ENCODE peak calls at places on chromosomes 16 and 17, in four cellular contexts. L is GM12878, H is K562, O is HL-60. N is an unnamed sample.

GRCh38 chr17:17181666-17182600 is 24.2 kb downstream of the PLD6 start:
- DNase-seq in L (peak; percentile 64), H (no peak), O (no peak), N (no peak)

GRCh38 chr17:39813631-39814030 is 50.5 kb downstream of the IKZF3 start:
- DNase-seq in L (no peak), H (no peak), O (no peak), N (no peak)

GRCh38 chr16:87740441-87740840 is 25.3 kb downstream of the KLHDC4 start:
- DNase-seq in L (no peak), H (no peak), O (no peak), N (no peak)

GRCh38 chr17:78130080-78130438 is 512 bp upstream of the TMC8 start:
- DNase-seq in L (no peak), H (no peak), O (no peak), N (no peak)

GRCh38 chr17:27241346-27241946 is 52.5 kb upstream of the WSB1 start:
- DNase-seq in L (no peak), H (no peak), O (no peak), N (no peak)

GRCh38 chr17:77999413-78000173 is 41.1 kb downstream of the TNRC6C start:
- DNase-seq in L (no peak), H (no peak), O (peak; percentile 47), N (no peak)

GRCh38 chr16:73047536-73048291 is at the start of gene ZFHX3:
- DNase-seq in L (no peak), H (no peak), O (peak; percentile 55), N (peak; percentile 56)

GRCh38 chr16:50673496-50674275 is 7.4 kb downstream of the SNX20 start:
- DNase-seq in L (no peak), H (no peak), O (no peak), N (no peak)

GRCh38 chr17:35998018-35998545 is 3.3 kb downstream of the CCL15 start:
- DNase-seq in L (no peak), H (no peak), O (no peak), N (no peak)

GRCh38 chr17:12545877-12546513 is 119.7 kb upstream of the MYOCD start:
- DNase-seq in L (no peak), H (peak; percentile 15), O (peak; percentile 1), N (peak; percentile 25)

GRCh38 chr16:278863-279366 is 1.5 kb upstream of the ARHGDIG start:
- DNase-seq in L (peak; percentile 8), H (no peak), O (no peak), N (peak; percentile 73)

GRCh38 chr16:88691924-88692560 is 5.7 kb upstream of the SNAI3 start:
- DNase-seq in L (no peak), H (no peak), O (peak; percentile 53), N (no peak)

GRCh38 chr17:79183221-79184158 is 108.9 kb downstream of the ENGASE start:
- DNase-seq in L (no peak), H (no peak), O (no peak), N (peak; percentile 56)

GRCh38 chr17:10824874-10825273 is 13.0 kb downstream of the PIRT start:
- DNase-seq in L (no peak), H (no peak), O (no peak), N (no peak)

GRCh38 chr16:89343501-89344291 is 126.2 kb downstream of the ZNF778 start:
- DNase-seq in L (no peak), H (no peak), O (no peak), N (no peak)

GRCh38 chr16:49330562-49331201 is 42.9 kb upstream of the C16orf78 start:
- DNase-seq in L (no peak), H (no peak), O (no peak), N (no peak)

GRCh38 chr17:13874817-13875216 is 194.5 kb upstream of the COX10 start:
- DNase-seq in L (no peak), H (no peak), O (no peak), N (no peak)

GRCh38 chr17:69762359-69762758 is 312.7 kb upstream of the KCNJ16 start:
- DNase-seq in L (no peak), H (no peak), O (no peak), N (no peak)

GRCh38 chr17:885971-886571 is 93.5 kb downstream of the NXN start:
- DNase-seq in L (no peak), H (no peak), O (no peak), N (no peak)

GRCh38 chr17:72008236-72008874 is 112.5 kb upstream of the SOX9 start:
- DNase-seq in L (no peak), H (no peak), O (no peak), N (no peak)

GRCh38 chr17:62064791-62065563 is at the start of gene MED13:
- DNase-seq in L (no peak), H (peak; percentile 72), O (no peak), N (peak; percentile 31)

GRCh38 chr17:77365584-77366186 is 224.9 kb downstream of the SEC14L1 start:
- DNase-seq in L (no peak), H (no peak), O (no peak), N (no peak)

GRCh38 chr17:65787503-65787902 is 226.1 kb upstream of the AXIN2 start:
- DNase-seq in L (no peak), H (no peak), O (no peak), N (no peak)

GRCh38 chr16:21185659-21186325 is 25.6 kb downstream of the ZP2 start:
- DNase-seq in L (no peak), H (no peak), O (no peak), N (no peak)

GRCh38 chr17:20189979-20190378 is 180.8 kb downstream of the SPECC1 start:
- DNase-seq in L (no peak), H (peak; percentile 32), O (no peak), N (no peak)

GRCh38 chr16:30758988-30759461 is 2.8 kb downstream of the CFAP119 start:
- DNase-seq in L (no peak), H (no peak), O (peak; percentile 54), N (no peak)

GRCh38 chr17:40450175-40450574 is 6.9 kb downstream of the IGFBP4 start:
- DNase-seq in L (no peak), H (peak; percentile 78), O (no peak), N (no peak)

GRCh38 chr16:53680756-53681155 is 22.9 kb downstream of the RPGRIP1L start:
- DNase-seq in L (no peak), H (no peak), O (no peak), N (no peak)

GRCh38 chr17:69864531-69864930 is 210.5 kb upstream of the KCNJ16 start:
- DNase-seq in L (no peak), H (no peak), O (no peak), N (no peak)

GRCh38 chr17:38410201-38410600 is 18.1 kb upstream of the ARHGAP23 start:
- DNase-seq in L (no peak), H (no peak), O (no peak), N (no peak)

GRCh38 chr16:28295213-28295612 is 2.9 kb downstream of the SBK1 start:
- DNase-seq in L (no peak), H (no peak), O (no peak), N (no peak)

GRCh38 chr17:46173153-46173552 is 20.1 kb downstream of the KANSL1 start:
- DNase-seq in L (no peak), H (no peak), O (no peak), N (no peak)

GRCh38 chr16:9499921-9500593 is 408.6 kb downstream of the HAPSTR1 start:
- DNase-seq in L (no peak), H (no peak), O (no peak), N (no peak)

GRCh38 chr16:71859751-71860521 is 14.2 kb downstream of the ATXN1L start:
- DNase-seq in L (no peak), H (no peak), O (no peak), N (no peak)

GRCh38 chr16:56981729-56982271 is 7.6 kb upstream of the NLRC5 start:
- DNase-seq in L (no peak), H (no peak), O (no peak), N (no peak)
- TF ChIP-seq SPI1 in L (no peak), H (no peak), O (no peak), N (no peak)

GRCh38 chr17:76264755-76265623 is at the start of gene UBALD2:
- DNase-seq in L (peak; percentile 99), H (peak; percentile 97), O (peak; percentile 99), N (peak; percentile 88)

GRCh38 chr17:76266244-76266938 is 1.2 kb downstream of the UBALD2 start:
- DNase-seq in L (no peak), H (no peak), O (no peak), N (no peak)

GRCh38 chr17:76268015-76268749 is 3.0 kb downstream of the UBALD2 start:
- DNase-seq in L (peak; percentile 76), H (peak; percentile 66), O (peak; percentile 87), N (no peak)

GRCh38 chr17:76265624-76266243 is 586 bp downstream of the UBALD2 start:
- DNase-seq in L (no peak), H (peak; percentile 64), O (no peak), N (no peak)

DNA sequence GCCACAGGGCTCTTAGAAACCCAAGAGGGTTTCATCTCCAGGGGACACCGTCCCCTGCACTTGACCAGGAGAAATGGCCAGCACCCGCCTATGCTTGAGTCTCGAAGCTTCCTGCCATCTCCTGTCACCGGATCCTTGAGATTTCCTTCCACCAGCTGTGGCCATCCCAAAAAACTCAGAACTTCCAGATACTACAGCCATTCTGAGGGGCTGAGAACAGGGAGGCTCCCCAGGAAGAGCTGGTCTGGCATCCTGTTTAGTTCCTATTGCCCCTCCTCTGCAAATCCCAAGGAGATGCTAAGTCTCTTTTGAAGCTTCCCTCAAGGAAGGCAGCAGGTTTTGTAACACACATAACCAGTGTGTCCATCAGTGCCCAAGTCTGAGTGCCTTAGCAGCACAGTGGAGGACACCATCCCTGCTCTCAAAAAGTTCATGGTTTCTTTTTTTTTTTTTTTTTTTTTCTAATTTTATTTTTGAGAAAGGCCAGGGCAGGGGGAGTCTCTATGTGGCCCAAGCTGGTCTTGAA is 2.0 kb downstream of the UBALD2 start:
- DNase-seq in L (no peak), H (no peak), O (no peak), N (no peak)
- TF ChIP-seq SPI1 in L (no peak), H (no peak), O (no peak), N (no peak)

GRCh38 chr17:57707892-57708291 is 37.2 kb downstream of the CCDC182 start:
- DNase-seq in L (no peak), H (no peak), O (no peak), N (no peak)
- TF ChIP-seq SPI1 in L (no peak), H (no peak), O (no peak), N (no peak)

DNA sequence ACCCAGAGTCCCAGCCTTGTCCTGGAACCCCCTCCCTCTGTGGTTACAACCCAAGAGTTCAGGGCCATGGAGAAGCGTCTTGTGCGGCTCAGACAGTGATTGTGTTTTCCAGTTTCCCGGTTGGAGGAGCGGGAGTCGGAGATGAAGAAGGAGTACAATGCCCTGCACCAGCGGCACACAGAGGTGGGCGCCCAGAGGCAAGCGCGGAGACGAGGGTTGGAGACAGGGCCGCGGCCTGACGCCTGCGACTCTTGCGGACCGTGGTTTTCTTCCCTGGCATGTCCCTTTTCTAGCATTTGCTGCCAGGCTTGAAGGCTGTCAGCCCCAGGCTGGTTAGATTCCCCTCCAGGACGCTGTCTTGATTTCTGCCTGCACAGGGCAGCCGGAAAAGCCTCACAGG is 23.0 kb downstream of the MAPK8IP3 start:
- DNase-seq in L (no peak), H (no peak), O (no peak), N (no peak)
- TF ChIP-seq SPI1 in L (no peak), H (no peak), O (no peak), N (no peak)

GRCh38 chr16:86078121-86078600 is 179.2 kb downstream of the IRF8 start:
- DNase-seq in L (no peak), H (no peak), O (no peak), N (no peak)
- TF ChIP-seq SPI1 in L (no peak), H (no peak), O (no peak), N (no peak)